ENCODE peak calls at places on chromosomes 6 and 20, in eight cellular contexts. P is GM23338, Q is stomach, A is Panc1, G is GM12878, T is HL-60, V is H1, C is sigmoid colon. X is an unnamed sample.

GRCh38 chr6:25229671-25230321 is 49.4 kb upstream of the CARMIL1 start:
- DNase-seq in G (no peak), T (no peak), P (no peak), A (no peak), C (no peak), Q (no peak), V (no peak), X (no peak)

GRCh38 chr20:43590036-43590391 is 723 bp upstream of the IFT52 start:
- DNase-seq in P (peak; percentile 47), A (no peak), G (no peak), C (peak; percentile 61), T (peak; percentile 20), V (peak; percentile 50), Q (no peak), X (peak; percentile 21)

GRCh38 chr6:26521485-26522391 is 16.4 kb upstream of the HMGN4 start:
- DNase-seq in G (no peak), T (peak; percentile 56), P (peak; percentile 86), Q (peak; percentile 75), C (peak; percentile 92), A (no peak), V (peak; percentile 87), X (peak; percentile 87)

GRCh38 chr20:41446471-41446870 is 79.9 kb upstream of the EMILIN3 start:
- DNase-seq in Q (no peak), G (no peak), C (no peak), V (no peak), T (no peak), A (no peak), P (no peak), X (no peak)

GRCh38 chr6:28776269-28777146 is 147.3 kb downstream of the TRIM27 start:
- DNase-seq in P (peak; percentile 95), T (no peak), A (no peak), Q (no peak), C (no peak), G (no peak), V (no peak), X (no peak)

GRCh38 chr6:25389501-25389900 is 110.3 kb downstream of the CARMIL1 start:
- DNase-seq in G (no peak), A (no peak), Q (no peak), C (no peak), P (no peak), T (no peak), V (no peak), X (no peak)

GRCh38 chr20:53660078-53660909 is 66.7 kb upstream of the ZNF217 start:
- DNase-seq in G (no peak), Q (no peak), V (peak; percentile 53), T (no peak), A (no peak), P (peak; percentile 63), C (peak; percentile 71), X (peak; percentile 40)

GRCh38 chr20:57048027-57048869 is 218.2 kb downstream of the BMP7 start:
- DNase-seq in T (peak; percentile 16), Q (no peak), C (peak; percentile 64), G (no peak), A (no peak), V (peak; percentile 79), P (peak; percentile 76), X (peak; percentile 37)

GRCh38 chr6:148203970-148204369 is 138.7 kb upstream of the SASH1 start:
- DNase-seq in A (no peak), T (peak; percentile 91), C (no peak), Q (no peak), P (no peak), V (no peak), G (peak; percentile 66), X (no peak)

GRCh38 chr6:26470643-26471042 is 12.9 kb downstream of the BTN2A1 start:
- DNase-seq in A (no peak), T (no peak), P (no peak), G (no peak), C (no peak), V (no peak), Q (no peak), X (no peak)

GRCh38 chr6:107490568-107491058 is 696 bp downstream of the SOBP start:
- DNase-seq in Q (no peak), A (no peak), P (no peak), G (no peak), T (no peak), C (peak; percentile 65), V (peak; percentile 58), X (no peak)

GRCh38 chr6:142542704-142543233 is 241.0 kb downstream of the ADGRG6 start:
- DNase-seq in T (no peak), P (peak; percentile 8), G (no peak), A (no peak), Q (peak; percentile 43), C (peak; percentile 86), V (no peak), X (peak; percentile 25)

GRCh38 chr6:110509617-110510231 is 33.3 kb upstream of the SLC22A16 start:
- DNase-seq in G (no peak), C (no peak), T (no peak), Q (peak; percentile 43), A (peak; percentile 76), V (no peak), P (no peak), X (no peak)

GRCh38 chr6:5416250-5416649 is 154.9 kb downstream of the FARS2 start:
- DNase-seq in T (no peak), C (no peak), V (no peak), P (no peak), Q (no peak), G (no peak), A (no peak), X (no peak)

GRCh38 chr6:63663147-63663877 is 27.7 kb downstream of the PHF3 start:
- DNase-seq in P (no peak), T (no peak), V (no peak), A (no peak), Q (no peak), G (no peak), C (no peak), X (no peak)

DNA sequence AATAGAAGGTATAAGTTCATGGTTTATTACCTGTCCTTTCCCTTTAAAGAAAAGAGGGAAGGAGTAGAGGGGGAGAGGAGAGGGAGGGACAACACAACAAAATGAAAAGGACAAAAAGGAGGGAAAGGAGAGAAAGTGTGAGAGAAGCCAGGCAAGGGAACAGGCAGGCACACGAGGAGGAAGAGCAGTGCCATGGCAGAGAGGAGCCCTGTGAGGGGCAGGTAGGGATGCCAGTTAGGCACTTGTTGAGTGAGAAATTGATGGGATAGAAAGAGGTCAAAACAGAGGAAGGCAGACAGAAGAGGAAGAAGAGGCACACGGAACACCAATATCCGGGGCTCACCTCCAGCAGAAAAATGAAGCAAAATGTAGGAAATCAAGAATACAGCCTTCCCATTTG is 42.5 kb downstream of the TNFAIP3 start:
- DNase-seq in T (no peak), P (no peak), A (no peak), Q (no peak), C (no peak), G (no peak), V (no peak), X (no peak)
- TF ChIP-seq POLR2AphosphoS5 in T (no peak), P (no peak), A (no peak), Q (no peak), C (no peak), G (no peak), V (no peak), X (no peak)

GRCh38 chr6:46184114-46184513 is 13.3 kb upstream of the ENPP5 start:
- DNase-seq in G (no peak), Q (no peak), A (no peak), P (peak; percentile 24), V (no peak), T (no peak), C (no peak), X (no peak)
- TF ChIP-seq CTCF in G (no peak), Q (no peak), A (no peak), P (no peak), V (no peak), T (no peak), C (no peak), X (no peak)

GRCh38 chr20:575230-575629 is 31.6 kb upstream of the CSNK2A1 start:
- DNase-seq in C (no peak), G (no peak), Q (no peak), A (no peak), V (no peak), T (no peak), P (peak; percentile 57), X (no peak)

GRCh38 chr20:573414-574296 is 30.1 kb upstream of the CSNK2A1 start:
- DNase-seq in P (no peak), V (no peak), A (no peak), C (no peak), G (no peak), Q (no peak), T (no peak), X (no peak)

GRCh38 chr20:574297-574942 is 30.8 kb upstream of the CSNK2A1 start:
- DNase-seq in T (no peak), V (peak; percentile 66), Q (no peak), A (no peak), P (peak; percentile 67), C (no peak), G (no peak), X (no peak)

GRCh38 chr20:576156-576555 is 32.6 kb upstream of the CSNK2A1 start:
- DNase-seq in G (no peak), T (no peak), A (no peak), V (no peak), C (no peak), Q (no peak), P (no peak), X (no peak)

DNA sequence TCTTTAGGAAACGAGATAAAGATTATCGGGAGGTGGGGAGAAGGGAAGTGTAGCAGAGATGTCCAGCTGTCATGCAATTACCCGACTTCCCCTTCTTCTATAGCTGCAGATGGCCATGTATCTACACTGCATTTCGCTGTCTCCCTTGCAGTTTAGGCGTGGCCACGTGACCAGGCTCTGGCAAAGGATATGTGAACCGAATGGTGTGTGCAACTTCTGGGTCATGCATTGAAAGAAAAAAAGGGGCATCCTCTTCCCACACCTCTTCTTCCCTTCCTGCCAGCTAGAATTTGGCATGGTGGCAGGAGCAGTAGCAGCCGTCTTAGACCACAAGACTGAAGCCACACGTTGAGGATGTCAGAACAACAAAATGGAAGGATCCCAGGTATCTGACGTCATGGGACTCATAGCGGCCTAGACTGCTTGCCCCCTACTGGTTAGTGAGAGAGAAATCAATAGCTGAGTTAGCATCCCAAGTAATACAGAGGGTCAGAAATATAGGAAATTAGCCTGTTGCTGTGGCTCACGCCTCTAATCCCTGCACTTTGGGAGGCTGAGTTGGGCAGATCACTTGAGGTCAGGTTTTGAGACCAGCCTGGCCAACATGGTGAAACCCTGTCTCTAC is 32.8 kb downstream of the TCF15 start:
- DNase-seq in G (no peak), C (no peak), T (peak; percentile 67), P (peak; percentile 88), V (no peak), Q (no peak), A (no peak), X (no peak)
- TF ChIP-seq POLR2AphosphoS5 in G (no peak), C (no peak), T (no peak), P (no peak), V (no peak), Q (no peak), A (no peak), X (no peak)

DNA sequence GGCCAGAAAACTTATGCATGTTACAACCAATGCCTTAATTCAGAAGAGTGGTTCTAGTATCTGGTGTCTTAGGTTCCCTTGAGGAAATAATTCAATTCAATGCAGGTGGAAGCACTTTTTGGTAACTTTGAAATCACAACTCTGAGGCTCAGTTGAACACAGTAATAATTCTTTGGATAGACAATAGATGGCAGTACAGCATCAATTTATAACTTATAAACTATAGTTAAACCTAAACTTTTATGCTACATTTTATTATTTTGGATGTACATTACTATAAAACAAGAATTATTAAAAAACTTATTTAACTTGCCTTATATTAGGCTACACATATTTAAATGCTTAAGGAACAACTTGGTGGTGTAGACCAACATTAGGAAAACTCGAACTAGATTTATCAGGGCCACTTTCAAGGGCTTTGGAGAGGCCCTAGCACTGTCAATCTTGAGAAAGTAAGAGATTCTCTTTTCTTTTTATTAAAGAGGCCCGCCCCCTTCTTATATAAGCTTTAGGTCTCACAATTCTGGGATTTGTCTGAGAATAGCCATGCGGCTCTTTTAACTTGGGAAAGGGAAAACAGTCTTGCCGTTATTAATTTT is 85.9 kb downstream of the CRYBG1 start:
- DNase-seq in A (no peak), G (no peak), C (no peak), V (no peak), Q (no peak), P (peak; percentile 29), T (no peak), X (no peak)
- TF ChIP-seq CTCF in A (peak; percentile 63), G (peak; percentile 54), C (peak; percentile 42), V (peak; percentile 14), Q (peak; percentile 28), P (peak; percentile 41), T (peak; percentile 31), X (peak; percentile 45)